ENCODE peak calls at places on chromosomes 11 and 22, in five cellular contexts. One of them, this sample, is unnamed.

GRCh38 chr11:100830295-100830694 is 143.2 kb downstream of the ARHGAP42 start:
- DNase-seq in cardiac fibroblast: no peak
- DNase-seq in omental fat pad: no peak
- DNase-seq in HFFc6: no peak
- DNase-seq in posterior vena cava: no peak
- DNase-seq in this sample: no peak

GRCh38 chr11:75264971-75265370 is 24.4 kb downstream of the TPBGL start:
- DNase-seq in cardiac fibroblast: no peak
- DNase-seq in omental fat pad: no peak
- DNase-seq in HFFc6: no peak
- DNase-seq in posterior vena cava: peak
- DNase-seq in this sample: no peak

GRCh38 chr22:48477031-48477721 is 1350.5 kb downstream of the BRD1 start:
- DNase-seq in cardiac fibroblast: no peak
- DNase-seq in omental fat pad: no peak
- DNase-seq in HFFc6: no peak
- DNase-seq in posterior vena cava: no peak
- DNase-seq in this sample: no peak

GRCh38 chr22:38452373-38453064 is 2.5 kb downstream of the KCNJ4 start:
- DNase-seq in cardiac fibroblast: no peak
- DNase-seq in omental fat pad: no peak
- DNase-seq in HFFc6: no peak
- DNase-seq in posterior vena cava: no peak
- DNase-seq in this sample: no peak

GRCh38 chr11:72780291-72781062 is 13.4 kb downstream of the STARD10 start:
- DNase-seq in cardiac fibroblast: no peak
- DNase-seq in omental fat pad: no peak
- DNase-seq in HFFc6: no peak
- DNase-seq in posterior vena cava: no peak
- DNase-seq in this sample: no peak

GRCh38 chr11:104191124-104191523 is 27.2 kb upstream of the PDGFD start:
- DNase-seq in cardiac fibroblast: peak
- DNase-seq in omental fat pad: no peak
- DNase-seq in HFFc6: peak
- DNase-seq in posterior vena cava: no peak
- DNase-seq in this sample: no peak

GRCh38 chr11:128146926-128147605 is 440.3 kb downstream of the ETS1 start:
- DNase-seq in cardiac fibroblast: peak
- DNase-seq in omental fat pad: no peak
- DNase-seq in HFFc6: no peak
- DNase-seq in posterior vena cava: no peak
- DNase-seq in this sample: no peak

GRCh38 chr11:111540114-111540920 is at the start of gene LAYN:
- DNase-seq in cardiac fibroblast: no peak
- DNase-seq in omental fat pad: no peak
- DNase-seq in HFFc6: no peak
- DNase-seq in posterior vena cava: peak
- DNase-seq in this sample: peak

GRCh38 chr11:65470433-65470832 is 28.4 kb upstream of the MALAT1 start:
- DNase-seq in cardiac fibroblast: no peak
- DNase-seq in omental fat pad: no peak
- DNase-seq in HFFc6: no peak
- DNase-seq in posterior vena cava: no peak
- DNase-seq in this sample: no peak

GRCh38 chr22:44758354-44758969 is 6.1 kb downstream of the ARHGAP8 start:
- DNase-seq in cardiac fibroblast: peak
- DNase-seq in omental fat pad: no peak
- DNase-seq in HFFc6: peak
- DNase-seq in posterior vena cava: no peak
- DNase-seq in this sample: no peak

GRCh38 chr22:43505896-43506295 is 94.1 kb downstream of the MPPED1 start:
- DNase-seq in cardiac fibroblast: no peak
- DNase-seq in omental fat pad: no peak
- DNase-seq in HFFc6: no peak
- DNase-seq in posterior vena cava: no peak
- DNase-seq in this sample: no peak

GRCh38 chr11:96338910-96339703 is 3.9 kb downstream of the MAML2 start:
- DNase-seq in cardiac fibroblast: peak
- DNase-seq in omental fat pad: no peak
- DNase-seq in HFFc6: peak
- DNase-seq in posterior vena cava: peak
- DNase-seq in this sample: peak

GRCh38 chr11:123569387-123569786 is 85.0 kb downstream of the SCN3B start:
- DNase-seq in cardiac fibroblast: no peak
- DNase-seq in omental fat pad: no peak
- DNase-seq in HFFc6: no peak
- DNase-seq in posterior vena cava: no peak
- DNase-seq in this sample: no peak

GRCh38 chr22:23745780-23746179 is 5.1 kb downstream of the ZNF70 start:
- DNase-seq in cardiac fibroblast: no peak
- DNase-seq in omental fat pad: no peak
- DNase-seq in HFFc6: no peak
- DNase-seq in posterior vena cava: no peak
- DNase-seq in this sample: no peak

GRCh38 chr22:45709866-45710265 is 38.2 kb downstream of the ATXN10 start:
- DNase-seq in cardiac fibroblast: peak
- DNase-seq in omental fat pad: no peak
- DNase-seq in HFFc6: peak
- DNase-seq in posterior vena cava: no peak
- DNase-seq in this sample: no peak

GRCh38 chr11:128214263-128214662 is 373.1 kb downstream of the ETS1 start:
- DNase-seq in cardiac fibroblast: no peak
- DNase-seq in omental fat pad: no peak
- DNase-seq in HFFc6: no peak
- DNase-seq in posterior vena cava: no peak
- DNase-seq in this sample: no peak

GRCh38 chr22:17733484-17733883 is 40.8 kb downstream of the BID start:
- DNase-seq in cardiac fibroblast: peak
- DNase-seq in omental fat pad: no peak
- DNase-seq in HFFc6: peak
- DNase-seq in posterior vena cava: no peak
- DNase-seq in this sample: no peak

GRCh38 chr11:81197396-81197795 is 1536.3 kb downstream of the FAM181B start:
- DNase-seq in cardiac fibroblast: no peak
- DNase-seq in omental fat pad: no peak
- DNase-seq in HFFc6: no peak
- DNase-seq in posterior vena cava: no peak
- DNase-seq in this sample: no peak

GRCh38 chr11:31387379-31387778 is 17.7 kb downstream of the DNAJC24 start:
- DNase-seq in cardiac fibroblast: no peak
- DNase-seq in omental fat pad: no peak
- DNase-seq in HFFc6: peak
- DNase-seq in posterior vena cava: no peak
- DNase-seq in this sample: no peak

GRCh38 chr11:107702723-107703122 is 9.1 kb downstream of the SLN start:
- DNase-seq in cardiac fibroblast: peak
- DNase-seq in omental fat pad: no peak
- DNase-seq in HFFc6: no peak
- DNase-seq in posterior vena cava: no peak
- DNase-seq in this sample: no peak

GRCh38 chr22:39972656-39973055 is 12.5 kb downstream of the TMA7B start:
- DNase-seq in cardiac fibroblast: no peak
- DNase-seq in omental fat pad: no peak
- DNase-seq in HFFc6: no peak
- DNase-seq in posterior vena cava: no peak
- DNase-seq in this sample: no peak

GRCh38 chr11:65290448-65291165 is 24.1 kb upstream of the CDC42EP2 start:
- DNase-seq in cardiac fibroblast: peak
- DNase-seq in omental fat pad: peak
- DNase-seq in HFFc6: peak
- DNase-seq in posterior vena cava: peak
- DNase-seq in this sample: no peak